ENCODE peak calls at places on chromosomes 12 and 14, in six cellular contexts. M is M059J; K is pulmonary artery endothelial cell; I is non-pigmented ciliary epithelial cell; B is omental fat pad; O is stimulated activated CD4-positive, alpha-beta T cell treated with anti-CD3 and anti-CD28 coated beads, TNF-alpha, amount 100 ng/mL, for 24 hours. S is an unnamed sample.

GRCh38 chr14:100424504-100425453 is 101.6 kb downstream of the SLC25A47 start:
- DNase-seq in B (no peak), K (no peak), I (no peak), M (peak), O (no peak), S (peak)

GRCh38 chr12:12081836-12082497 is 11.2 kb downstream of the BCL2L14 start:
- DNase-seq in O (no peak), B (no peak), I (no peak), M (peak), K (peak), S (peak)

GRCh38 chr12:118315821-118316220 is 56.9 kb downstream of the TAOK3 start:
- DNase-seq in M (peak), I (no peak), O (no peak), B (no peak), K (no peak), S (no peak)

GRCh38 chr12:65903680-65904403 is 79.6 kb downstream of the HMGA2 start:
- DNase-seq in B (no peak), O (no peak), K (no peak), M (no peak), I (no peak), S (no peak)

GRCh38 chr12:93699271-93700141 is 22.3 kb downstream of the CRADD start:
- DNase-seq in O (no peak), I (peak), M (peak), B (no peak), K (no peak), S (no peak)

GRCh38 chr12:23949212-23950010 is at the start of gene SOX5:
- DNase-seq in B (no peak), O (no peak), M (peak), K (peak), I (no peak), S (no peak)

GRCh38 chr12:64627781-64628180 is 17.5 kb downstream of the RASSF3 start:
- DNase-seq in M (peak), O (no peak), I (peak), B (no peak), K (no peak), S (no peak)

GRCh38 chr12:58249610-58250009 is 308.2 kb downstream of the ATP23 start:
- DNase-seq in O (no peak), K (peak), B (no peak), I (no peak), M (peak), S (no peak)

GRCh38 chr14:24151404-24152080 is 4.2 kb downstream of the RNF31 start:
- DNase-seq in M (no peak), I (no peak), B (no peak), O (no peak), K (no peak), S (no peak)

GRCh38 chr12:89417246-89417977 is 65.1 kb upstream of the DUSP6 start:
- DNase-seq in O (no peak), M (peak), I (no peak), K (no peak), B (no peak), S (peak)

GRCh38 chr12:106133136-106134087 is 5.3 kb downstream of the NUAK1 start:
- DNase-seq in B (no peak), I (no peak), M (peak), K (no peak), O (no peak), S (no peak)

GRCh38 chr12:15688838-15689237 is 100.3 kb downstream of the EPS8 start:
- DNase-seq in O (no peak), K (no peak), B (no peak), I (no peak), M (no peak), S (no peak)

GRCh38 chr12:85955127-85955526 is 81.0 kb downstream of the NTS start:
- DNase-seq in K (no peak), B (no peak), M (no peak), O (no peak), I (no peak), S (peak)

GRCh38 chr12:49277466-49277865 is 12.6 kb downstream of the TUBA1C start:
- DNase-seq in K (no peak), I (no peak), O (no peak), M (no peak), B (no peak), S (no peak)

GRCh38 chr12:22332191-22332590 is 2.3 kb downstream of the ST8SIA1 start:
- DNase-seq in O (no peak), B (no peak), M (no peak), I (no peak), K (no peak), S (no peak)

GRCh38 chr12:31423405-31423804 is 97.5 kb upstream of the SINHCAF start:
- DNase-seq in O (no peak), M (no peak), B (no peak), K (no peak), I (no peak), S (no peak)

GRCh38 chr14:59844414-59844813 is 26.2 kb downstream of the RTN1 start:
- DNase-seq in O (no peak), K (no peak), I (no peak), B (no peak), M (no peak), S (peak)

GRCh38 chr12:122860854-122861585 is 25.8 kb downstream of the HIP1R start:
- DNase-seq in M (no peak), O (no peak), I (no peak), B (no peak), K (no peak), S (no peak)

GRCh38 chr12:93847517-93848452 is 170.6 kb downstream of the CRADD start:
- DNase-seq in M (no peak), K (no peak), I (no peak), O (no peak), B (no peak), S (no peak)

GRCh38 chr12:45299132-45299692 is 83.3 kb downstream of the ANO6 start:
- DNase-seq in K (no peak), B (no peak), I (peak), M (peak), O (no peak), S (peak)

GRCh38 chr12:49796606-49797451 is 31.4 kb downstream of the NCKAP5L start:
- DNase-seq in K (no peak), I (no peak), O (no peak), B (no peak), M (no peak), S (no peak)

GRCh38 chr14:80150301-80150700 is 61.0 kb downstream of the DIO2 start:
- DNase-seq in B (no peak), I (no peak), M (peak), O (no peak), K (no peak), S (no peak)

GRCh38 chr12:45409966-45410365 is 194.1 kb downstream of the ANO6 start:
- DNase-seq in B (no peak), O (no peak), I (peak), M (peak), K (no peak), S (no peak)

GRCh38 chr12:27057543-27057942 is 24.8 kb downstream of the C12orf71 start:
- DNase-seq in K (no peak), M (no peak), I (no peak), B (no peak), O (no peak), S (no peak)

GRCh38 chr12:29616664-29617409 is 119.4 kb upstream of the OVCH1 start:
- DNase-seq in I (peak), O (no peak), M (peak), K (no peak), B (no peak), S (peak)

GRCh38 chr12:34398366-34398705 is 376.0 kb downstream of the ALG10 start:
- DNase-seq in I (no peak), K (no peak), B (peak), O (no peak), M (no peak), S (no peak)